ENCODE peak calls at places on chromosomes 13 and 19, in nine cellular contexts. R is GDM1; A is mesendoderm; O is M059J; T is stimulated activated CD4-positive, alpha-beta T cell treated with anti-CD3 and anti-CD28 coated beads, Interleukin-15, amount 100 ng/mL, for 1 hour; S is activated CD4-positive, CD25-positive, alpha-beta regulatory T cell treated with anti-CD3 and anti-CD28 coated beads, Interleukin-2, amount 50 U/mL, for 16 hours; V is substantia nigra; Q is astrocyte of the spinal cord; G is T-helper 2 cell. Y is an unnamed sample.

GRCh38 chr19:47186337-47187022 is 44.5 kb downstream of the BBC3 start:
- DNase-seq in R (no peak), A (no peak), O (no peak), T (peak), S (peak), V (no peak), Q (no peak), G (peak), Y (no peak)

GRCh38 chr13:96020155-96020575 is 33.0 kb downstream of the UGGT2 start:
- DNase-seq in R (peak), A (peak), O (peak), T (no peak), S (no peak), V (peak), Q (peak), G (peak), Y (peak)

GRCh38 chr19:38384209-38385027 is 3.4 kb downstream of the GGN start:
- DNase-seq in R (no peak), A (peak), O (no peak), T (no peak), S (no peak), V (no peak), Q (peak), G (no peak), Y (no peak)

GRCh38 chr13:101627556-101627943 is 175.1 kb downstream of the ITGBL1 start:
- DNase-seq in R (no peak), A (no peak), O (peak), T (no peak), S (no peak), V (no peak), Q (peak), G (no peak), Y (peak)

GRCh38 chr13:85536706-85537105 is 262.5 kb downstream of the SLITRK6 start:
- DNase-seq in R (no peak), A (no peak), O (no peak), T (no peak), S (no peak), V (no peak), Q (no peak), G (no peak), Y (no peak)

GRCh38 chr13:43301341-43301969 is 278.1 kb downstream of the DNAJC15 start:
- DNase-seq in R (no peak), A (no peak), O (no peak), T (no peak), S (no peak), V (no peak), Q (no peak), G (no peak), Y (no peak)

GRCh38 chr19:3966051-3967017 is 4.6 kb downstream of the DAPK3 start:
- DNase-seq in R (no peak), A (no peak), O (no peak), T (no peak), S (no peak), V (no peak), Q (no peak), G (no peak), Y (no peak)

GRCh38 chr19:46049597-46049996 is 8.8 kb upstream of the IGFL4 start:
- DNase-seq in R (no peak), A (peak), O (no peak), T (no peak), S (no peak), V (no peak), Q (no peak), G (no peak), Y (no peak)

GRCh38 chr19:12092065-12092867 is 27.7 kb downstream of the ZNF844 start:
- DNase-seq in R (peak), A (peak), O (peak), T (peak), S (peak), V (peak), Q (peak), G (peak), Y (no peak)

Y was measured in A172.